ENCODE peak calls at places on chromosomes 6 and 20, in seven cellular contexts. U is HL-60; V is T1000; W is activated T-helper 9 cell treated with anti-CD3 and anti-CD28 coated beads, Interleukin-2, amount 50 U/mL, for 16 hours; E is Ammon's horn; X is activated CD8-positive, alpha-beta memory T cell treated with anti-CD3 and anti-CD28 coated beads for 1 hour; H is mammary epithelial cell. L is an unnamed sample.

GRCh38 chr6:114288696-114289095 is 54.1 kb downstream of the HS3ST5 start:
- DNase-seq in U (no peak), V (no peak), W (no peak), E (peak), X (no peak), H (no peak), L (no peak)

GRCh38 chr20:50470249-50470858 is 39.8 kb upstream of the PTPN1 start:
- DNase-seq in U (no peak), V (no peak), W (no peak), E (no peak), X (no peak), H (no peak), L (peak)

GRCh38 chr6:157381631-157382621 is 936 bp downstream of the ZDHHC14 start:
- DNase-seq in U (peak), V (peak), W (peak), E (peak), X (peak), H (peak), L (peak)

GRCh38 chr20:45953672-45954071 is 18.3 kb downstream of the ZNF335 start:
- DNase-seq in U (no peak), V (no peak), W (no peak), E (no peak), X (no peak), H (no peak), L (no peak)

GRCh38 chr6:15391500-15391899 is 145.6 kb downstream of the JARID2 start:
- DNase-seq in U (no peak), V (no peak), W (no peak), E (no peak), X (no peak), H (no peak), L (no peak)

GRCh38 chr6:89048985-89049384 is 31.6 kb upstream of the PNRC1 start:
- DNase-seq in U (no peak), V (peak), W (no peak), E (no peak), X (no peak), H (peak), L (peak)

GRCh38 chr20:57622579-57623381 is 2.6 kb upstream of the ZBP1 start:
- DNase-seq in U (peak), V (no peak), W (peak), E (no peak), X (peak), H (peak), L (peak)

GRCh38 chr6:145147559-145147958 is 587.8 kb downstream of the EPM2A start:
- DNase-seq in U (no peak), V (no peak), W (no peak), E (no peak), X (no peak), H (peak), L (peak)

GRCh38 chr20:2357114-2357513 is 23.6 kb upstream of the TGM6 start:
- DNase-seq in U (no peak), V (no peak), W (no peak), E (no peak), X (no peak), H (peak), L (peak)

GRCh38 chr20:1811621-1812498 is 83.3 kb upstream of the SIRPA start:
- DNase-seq in U (no peak), V (no peak), W (no peak), E (peak), X (no peak), H (peak), L (no peak)

GRCh38 chr6:111793711-111794111 is 79.5 kb downstream of the FYN start:
- DNase-seq in U (no peak), V (no peak), W (no peak), E (no peak), X (no peak), H (no peak), L (no peak)

GRCh38 chr6:138795809-138796469 is at the start of gene ECT2L:
- DNase-seq in U (no peak), V (no peak), W (no peak), E (no peak), X (no peak), H (peak), L (peak)

GRCh38 chr20:61784801-61785566 is 280.7 kb downstream of the TAF4 start:
- DNase-seq in U (no peak), V (no peak), W (no peak), E (no peak), X (no peak), H (no peak), L (no peak)

GRCh38 chr6:127992144-127992543 is 91.3 kb upstream of the THEMIS start:
- DNase-seq in U (no peak), V (no peak), W (no peak), E (no peak), X (no peak), H (no peak), L (no peak)

GRCh38 chr20:32743237-32744112 is at the start of gene COMMD7:
- DNase-seq in U (peak), V (no peak), W (peak), E (peak), X (peak), H (peak), L (peak)

GRCh38 chr6:4914412-4915159 is 89.3 kb downstream of the RPP40 start:
- DNase-seq in U (no peak), V (peak), W (no peak), E (no peak), X (no peak), H (peak), L (peak)

GRCh38 chr20:25248501-25249172 is 752 bp downstream of the PYGB start:
- DNase-seq in U (peak), V (no peak), W (no peak), E (peak), X (no peak), H (no peak), L (no peak)

GRCh38 chr6:107489636-107490567 is at the start of gene SOBP:
- DNase-seq in U (no peak), V (peak), W (peak), E (peak), X (peak), H (peak), L (no peak)

GRCh38 chr6:93416575-93417420 is 2.6 kb downstream of the EPHA7 start:
- DNase-seq in U (no peak), V (peak), W (no peak), E (no peak), X (no peak), H (peak), L (no peak)

GRCh38 chr6:39203398-39203797 is 25.9 kb downstream of the KCNK5 start:
- DNase-seq in U (no peak), V (no peak), W (no peak), E (no peak), X (no peak), H (no peak), L (no peak)

GRCh38 chr20:45890077-45890996 is 671 bp downstream of the NEURL2 start:
- DNase-seq in U (peak), V (no peak), W (peak), E (peak), X (peak), H (no peak), L (peak)

GRCh38 chr20:20462185-20462584 is 94.3 kb downstream of the INSM1 start:
- DNase-seq in U (no peak), V (no peak), W (no peak), E (no peak), X (no peak), H (no peak), L (no peak)

GRCh38 chr6:165891320-165891719 is 228.3 kb upstream of the PDE10A start:
- DNase-seq in U (no peak), V (no peak), W (no peak), E (no peak), X (no peak), H (no peak), L (no peak)

GRCh38 chr6:7701212-7701834 is 24.6 kb upstream of the BMP6 start:
- DNase-seq in U (peak), V (no peak), W (no peak), E (no peak), X (no peak), H (no peak), L (no peak)

GRCh38 chr20:63005862-63006564 is 751 bp downstream of the BHLHE23 start:
- DNase-seq in U (no peak), V (no peak), W (no peak), E (no peak), X (no peak), H (peak), L (no peak)

GRCh38 chr20:4813839-4814695 is 92.4 kb downstream of the PRND start:
- DNase-seq in U (peak), V (no peak), W (peak), E (peak), X (no peak), H (no peak), L (peak)

GRCh38 chr20:23151885-23152284 is 65.8 kb upstream of the CD93 start:
- DNase-seq in U (no peak), V (no peak), W (no peak), E (no peak), X (no peak), H (no peak), L (no peak)

GRCh38 chr6:140061422-140062041 is 687.1 kb upstream of the CITED2 start:
- DNase-seq in U (no peak), V (no peak), W (no peak), E (no peak), X (no peak), H (no peak), L (no peak)

GRCh38 chr6:3276174-3277167 is 17.7 kb downstream of the PSMG4 start:
- DNase-seq in U (no peak), V (no peak), W (no peak), E (no peak), X (no peak), H (no peak), L (no peak)

GRCh38 chr6:125748534-125749111 is 809 bp upstream of the HEY2 start:
- DNase-seq in U (no peak), V (no peak), W (no peak), E (no peak), X (no peak), H (peak), L (peak)

GRCh38 chr6:90468080-90468479 is 118.8 kb downstream of the MAP3K7 start:
- DNase-seq in U (no peak), V (no peak), W (no peak), E (no peak), X (no peak), H (peak), L (peak)

GRCh38 chr6:44074383-44075136 is 52.7 kb downstream of the MRPL14 start:
- DNase-seq in U (peak), V (no peak), W (peak), E (peak), X (peak), H (peak), L (peak)

GRCh38 chr6:139395891-139396299 is 21.4 kb upstream of the CITED2 start:
- DNase-seq in U (peak), V (no peak), W (no peak), E (no peak), X (no peak), H (no peak), L (no peak)

GRCh38 chr6:20770776-20771175 is 236.5 kb downstream of the CDKAL1 start:
- DNase-seq in U (no peak), V (no peak), W (no peak), E (no peak), X (no peak), H (no peak), L (no peak)

GRCh38 chr20:15100506-15101160 is 763.2 kb upstream of the FLRT3 start:
- DNase-seq in U (no peak), V (no peak), W (no peak), E (peak), X (no peak), H (peak), L (peak)

GRCh38 chr6:64280569-64280968 is 645.0 kb downstream of the PHF3 start:
- DNase-seq in U (no peak), V (peak), W (no peak), E (peak), X (no peak), H (no peak), L (peak)

GRCh38 chr20:10679269-10679668 is 5.5 kb upstream of the JAG1 start:
- DNase-seq in U (no peak), V (no peak), W (no peak), E (no peak), X (no peak), H (peak), L (peak)

GRCh38 chr6:89895273-89895874 is 1.1 kb downstream of the GJA10 start:
- DNase-seq in U (peak), V (peak), W (no peak), E (no peak), X (no peak), H (peak), L (peak)

GRCh38 chr6:159929819-159930218 is 39.0 kb downstream of the MAS1 start:
- DNase-seq in U (no peak), V (no peak), W (peak), E (no peak), X (no peak), H (no peak), L (peak)